ENCODE peak calls at places on chromosomes 6 and 20, in nine cellular contexts. One of them, this sample, is unnamed.

GRCh38 chr20:47368301-47368700 is 11.8 kb upstream of the ZMYND8 start:
- DNase-seq in CD8-positive, alpha-beta T cell: no peak
- DNase-seq in chondrocyte: no peak
- DNase-seq in Kasumi-1: no peak
- DNase-seq in fibroblast of pulmonary artery: no peak
- DNase-seq in astrocyte of the spinal cord: no peak
- DNase-seq in NCI-H1105: no peak
- DNase-seq in AG08396: no peak
- DNase-seq in naive thymus-derived CD8-positive, alpha-beta T cell: no peak
- DNase-seq in this sample: no peak

GRCh38 chr6:13863699-13864155 is 49.4 kb upstream of the MCUR1 start:
- DNase-seq in chondrocyte: no peak
- DNase-seq in CD8-positive, alpha-beta T cell: no peak
- DNase-seq in NCI-H1105: no peak
- DNase-seq in AG08396: no peak
- DNase-seq in Kasumi-1: no peak
- DNase-seq in naive thymus-derived CD8-positive, alpha-beta T cell: no peak
- DNase-seq in fibroblast of pulmonary artery: no peak
- DNase-seq in astrocyte of the spinal cord: no peak
- DNase-seq in this sample: no peak

GRCh38 chr6:89311853-89312531 is 3.1 kb downstream of the GABRR2 start:
- DNase-seq in CD8-positive, alpha-beta T cell: no peak
- DNase-seq in fibroblast of pulmonary artery: peak
- DNase-seq in chondrocyte: no peak
- DNase-seq in AG08396: peak
- DNase-seq in naive thymus-derived CD8-positive, alpha-beta T cell: no peak
- DNase-seq in astrocyte of the spinal cord: peak
- DNase-seq in Kasumi-1: peak
- DNase-seq in NCI-H1105: peak
- DNase-seq in this sample: no peak

GRCh38 chr6:166683477-166683876 is 56.4 kb upstream of the RPS6KA2 start:
- DNase-seq in NCI-H1105: no peak
- DNase-seq in Kasumi-1: no peak
- DNase-seq in fibroblast of pulmonary artery: peak
- DNase-seq in AG08396: peak
- DNase-seq in CD8-positive, alpha-beta T cell: no peak
- DNase-seq in chondrocyte: no peak
- DNase-seq in astrocyte of the spinal cord: peak
- DNase-seq in naive thymus-derived CD8-positive, alpha-beta T cell: no peak
- DNase-seq in this sample: no peak

GRCh38 chr20:54153847-54154246 is 19.9 kb downstream of the CYP24A1 start:
- DNase-seq in CD8-positive, alpha-beta T cell: no peak
- DNase-seq in AG08396: no peak
- DNase-seq in astrocyte of the spinal cord: no peak
- DNase-seq in NCI-H1105: no peak
- DNase-seq in fibroblast of pulmonary artery: no peak
- DNase-seq in naive thymus-derived CD8-positive, alpha-beta T cell: no peak
- DNase-seq in chondrocyte: no peak
- DNase-seq in Kasumi-1: no peak
- DNase-seq in this sample: no peak

GRCh38 chr6:27161946-27162603 is 85.4 kb upstream of the PRSS16 start:
- DNase-seq in astrocyte of the spinal cord: peak
- DNase-seq in naive thymus-derived CD8-positive, alpha-beta T cell: no peak
- DNase-seq in NCI-H1105: peak
- DNase-seq in CD8-positive, alpha-beta T cell: peak
- DNase-seq in AG08396: peak
- DNase-seq in Kasumi-1: peak
- DNase-seq in chondrocyte: no peak
- DNase-seq in fibroblast of pulmonary artery: peak
- DNase-seq in this sample: no peak

GRCh38 chr6:28424163-28424562 is 19.1 kb downstream of the ZSCAN23 start:
- DNase-seq in AG08396: no peak
- DNase-seq in fibroblast of pulmonary artery: no peak
- DNase-seq in chondrocyte: no peak
- DNase-seq in naive thymus-derived CD8-positive, alpha-beta T cell: no peak
- DNase-seq in astrocyte of the spinal cord: no peak
- DNase-seq in Kasumi-1: no peak
- DNase-seq in NCI-H1105: no peak
- DNase-seq in CD8-positive, alpha-beta T cell: no peak
- DNase-seq in this sample: no peak

GRCh38 chr20:62997626-62998025 is 9.1 kb downstream of the BHLHE23 start:
- DNase-seq in CD8-positive, alpha-beta T cell: no peak
- DNase-seq in naive thymus-derived CD8-positive, alpha-beta T cell: no peak
- DNase-seq in chondrocyte: no peak
- DNase-seq in astrocyte of the spinal cord: no peak
- DNase-seq in Kasumi-1: no peak
- DNase-seq in NCI-H1105: no peak
- DNase-seq in fibroblast of pulmonary artery: no peak
- DNase-seq in AG08396: no peak
- DNase-seq in this sample: no peak

GRCh38 chr20:49641683-49642649 is 71.7 kb downstream of the B4GALT5 start:
- DNase-seq in AG08396: no peak
- DNase-seq in chondrocyte: no peak
- DNase-seq in fibroblast of pulmonary artery: no peak
- DNase-seq in naive thymus-derived CD8-positive, alpha-beta T cell: no peak
- DNase-seq in NCI-H1105: peak
- DNase-seq in astrocyte of the spinal cord: no peak
- DNase-seq in Kasumi-1: no peak
- DNase-seq in CD8-positive, alpha-beta T cell: no peak
- DNase-seq in this sample: no peak

GRCh38 chr6:79375635-79376425 is 141.3 kb upstream of the HMGN3 start:
- DNase-seq in AG08396: no peak
- DNase-seq in naive thymus-derived CD8-positive, alpha-beta T cell: no peak
- DNase-seq in NCI-H1105: no peak
- DNase-seq in chondrocyte: no peak
- DNase-seq in Kasumi-1: no peak
- DNase-seq in CD8-positive, alpha-beta T cell: no peak
- DNase-seq in fibroblast of pulmonary artery: no peak
- DNase-seq in astrocyte of the spinal cord: no peak
- DNase-seq in this sample: no peak

GRCh38 chr6:92979281-92979680 is 440.1 kb downstream of the EPHA7 start:
- DNase-seq in CD8-positive, alpha-beta T cell: no peak
- DNase-seq in NCI-H1105: no peak
- DNase-seq in chondrocyte: no peak
- DNase-seq in Kasumi-1: no peak
- DNase-seq in astrocyte of the spinal cord: peak
- DNase-seq in AG08396: no peak
- DNase-seq in naive thymus-derived CD8-positive, alpha-beta T cell: no peak
- DNase-seq in fibroblast of pulmonary artery: peak
- DNase-seq in this sample: no peak

GRCh38 chr6:5730586-5731263 is 276.0 kb downstream of the NRN1 start:
- DNase-seq in astrocyte of the spinal cord: no peak
- DNase-seq in fibroblast of pulmonary artery: peak
- DNase-seq in chondrocyte: no peak
- DNase-seq in naive thymus-derived CD8-positive, alpha-beta T cell: no peak
- DNase-seq in NCI-H1105: no peak
- DNase-seq in Kasumi-1: no peak
- DNase-seq in CD8-positive, alpha-beta T cell: no peak
- DNase-seq in AG08396: no peak
- DNase-seq in this sample: no peak

GRCh38 chr6:154166140-154166539 is 127.1 kb downstream of the OPRM1 start:
- DNase-seq in naive thymus-derived CD8-positive, alpha-beta T cell: no peak
- DNase-seq in fibroblast of pulmonary artery: no peak
- DNase-seq in astrocyte of the spinal cord: no peak
- DNase-seq in NCI-H1105: no peak
- DNase-seq in Kasumi-1: peak
- DNase-seq in CD8-positive, alpha-beta T cell: no peak
- DNase-seq in AG08396: no peak
- DNase-seq in chondrocyte: no peak
- DNase-seq in this sample: no peak

GRCh38 chr6:141744971-141745370 is 387.8 kb upstream of the GJE1 start:
- DNase-seq in naive thymus-derived CD8-positive, alpha-beta T cell: no peak
- DNase-seq in chondrocyte: no peak
- DNase-seq in NCI-H1105: no peak
- DNase-seq in Kasumi-1: peak
- DNase-seq in astrocyte of the spinal cord: no peak
- DNase-seq in AG08396: no peak
- DNase-seq in CD8-positive, alpha-beta T cell: no peak
- DNase-seq in fibroblast of pulmonary artery: peak
- DNase-seq in this sample: no peak

GRCh38 chr6:123091896-123092271 is 95.8 kb downstream of the CLVS2 start:
- DNase-seq in CD8-positive, alpha-beta T cell: no peak
- DNase-seq in Kasumi-1: no peak
- DNase-seq in chondrocyte: no peak
- DNase-seq in astrocyte of the spinal cord: no peak
- DNase-seq in fibroblast of pulmonary artery: no peak
- DNase-seq in NCI-H1105: no peak
- DNase-seq in naive thymus-derived CD8-positive, alpha-beta T cell: no peak
- DNase-seq in AG08396: no peak
- DNase-seq in this sample: no peak

GRCh38 chr20:61169870-61170269 is 82.2 kb upstream of the CDH4 start:
- DNase-seq in astrocyte of the spinal cord: no peak
- DNase-seq in CD8-positive, alpha-beta T cell: no peak
- DNase-seq in naive thymus-derived CD8-positive, alpha-beta T cell: no peak
- DNase-seq in AG08396: no peak
- DNase-seq in chondrocyte: no peak
- DNase-seq in fibroblast of pulmonary artery: no peak
- DNase-seq in Kasumi-1: no peak
- DNase-seq in NCI-H1105: no peak
- DNase-seq in this sample: no peak

GRCh38 chr6:97240222-97240621 is 42.8 kb downstream of the MMS22L start:
- DNase-seq in AG08396: peak
- DNase-seq in astrocyte of the spinal cord: peak
- DNase-seq in chondrocyte: no peak
- DNase-seq in fibroblast of pulmonary artery: peak
- DNase-seq in CD8-positive, alpha-beta T cell: no peak
- DNase-seq in Kasumi-1: no peak
- DNase-seq in naive thymus-derived CD8-positive, alpha-beta T cell: no peak
- DNase-seq in NCI-H1105: no peak
- DNase-seq in this sample: no peak

GRCh38 chr20:54267510-54268003 is 59.7 kb downstream of the PFDN4 start:
- DNase-seq in NCI-H1105: no peak
- DNase-seq in naive thymus-derived CD8-positive, alpha-beta T cell: no peak
- DNase-seq in AG08396: no peak
- DNase-seq in CD8-positive, alpha-beta T cell: no peak
- DNase-seq in chondrocyte: no peak
- DNase-seq in astrocyte of the spinal cord: peak
- DNase-seq in fibroblast of pulmonary artery: peak
- DNase-seq in Kasumi-1: no peak
- DNase-seq in this sample: no peak

GRCh38 chr6:107491791-107492674 is 2.1 kb downstream of the SOBP start:
- DNase-seq in Kasumi-1: no peak
- DNase-seq in AG08396: peak
- DNase-seq in naive thymus-derived CD8-positive, alpha-beta T cell: no peak
- DNase-seq in astrocyte of the spinal cord: peak
- DNase-seq in fibroblast of pulmonary artery: peak
- DNase-seq in chondrocyte: no peak
- DNase-seq in NCI-H1105: peak
- DNase-seq in CD8-positive, alpha-beta T cell: no peak
- DNase-seq in this sample: no peak

GRCh38 chr20:433300-433975 is 25.3 kb downstream of the RBCK1 start:
- DNase-seq in fibroblast of pulmonary artery: no peak
- DNase-seq in chondrocyte: no peak
- DNase-seq in naive thymus-derived CD8-positive, alpha-beta T cell: no peak
- DNase-seq in CD8-positive, alpha-beta T cell: peak
- DNase-seq in Kasumi-1: peak
- DNase-seq in astrocyte of the spinal cord: no peak
- DNase-seq in AG08396: no peak
- DNase-seq in NCI-H1105: no peak
- DNase-seq in this sample: peak

GRCh38 chr20:63475209-63475608 is 2.8 kb upstream of the KCNQ2 start:
- DNase-seq in Kasumi-1: no peak
- DNase-seq in chondrocyte: no peak
- DNase-seq in CD8-positive, alpha-beta T cell: no peak
- DNase-seq in astrocyte of the spinal cord: peak
- DNase-seq in fibroblast of pulmonary artery: peak
- DNase-seq in NCI-H1105: no peak
- DNase-seq in naive thymus-derived CD8-positive, alpha-beta T cell: no peak
- DNase-seq in AG08396: peak
- DNase-seq in this sample: no peak

GRCh38 chr6:169165561-169166300 is 87.9 kb downstream of the THBS2 start:
- DNase-seq in chondrocyte: no peak
- DNase-seq in naive thymus-derived CD8-positive, alpha-beta T cell: no peak
- DNase-seq in Kasumi-1: no peak
- DNase-seq in NCI-H1105: no peak
- DNase-seq in AG08396: no peak
- DNase-seq in astrocyte of the spinal cord: peak
- DNase-seq in fibroblast of pulmonary artery: peak
- DNase-seq in CD8-positive, alpha-beta T cell: no peak
- DNase-seq in this sample: no peak

GRCh38 chr6:75424610-75425548 is 68.7 kb downstream of the FILIP1 start:
- DNase-seq in astrocyte of the spinal cord: no peak
- DNase-seq in CD8-positive, alpha-beta T cell: no peak
- DNase-seq in naive thymus-derived CD8-positive, alpha-beta T cell: no peak
- DNase-seq in chondrocyte: no peak
- DNase-seq in Kasumi-1: no peak
- DNase-seq in AG08396: no peak
- DNase-seq in fibroblast of pulmonary artery: no peak
- DNase-seq in NCI-H1105: no peak
- DNase-seq in this sample: no peak

GRCh38 chr6:110613356-110613755 is 136.9 kb upstream of the SLC22A16 start:
- DNase-seq in CD8-positive, alpha-beta T cell: no peak
- DNase-seq in AG08396: no peak
- DNase-seq in astrocyte of the spinal cord: no peak
- DNase-seq in Kasumi-1: no peak
- DNase-seq in NCI-H1105: no peak
- DNase-seq in chondrocyte: no peak
- DNase-seq in naive thymus-derived CD8-positive, alpha-beta T cell: no peak
- DNase-seq in fibroblast of pulmonary artery: no peak
- DNase-seq in this sample: no peak

GRCh38 chr20:63687419-63688233 is 8.8 kb upstream of the TNFRSF6B start:
- DNase-seq in chondrocyte: no peak
- DNase-seq in naive thymus-derived CD8-positive, alpha-beta T cell: no peak
- DNase-seq in Kasumi-1: no peak
- DNase-seq in NCI-H1105: no peak
- DNase-seq in astrocyte of the spinal cord: no peak
- DNase-seq in fibroblast of pulmonary artery: no peak
- DNase-seq in AG08396: no peak
- DNase-seq in CD8-positive, alpha-beta T cell: no peak
- DNase-seq in this sample: no peak

GRCh38 chr6:12605888-12606345 is 110.7 kb upstream of the PHACTR1 start:
- DNase-seq in AG08396: peak
- DNase-seq in naive thymus-derived CD8-positive, alpha-beta T cell: no peak
- DNase-seq in CD8-positive, alpha-beta T cell: no peak
- DNase-seq in NCI-H1105: peak
- DNase-seq in astrocyte of the spinal cord: peak
- DNase-seq in fibroblast of pulmonary artery: peak
- DNase-seq in chondrocyte: no peak
- DNase-seq in Kasumi-1: peak
- DNase-seq in this sample: no peak

GRCh38 chr20:50369225-50370035 is 140.8 kb upstream of the PTPN1 start:
- DNase-seq in naive thymus-derived CD8-positive, alpha-beta T cell: no peak
- DNase-seq in astrocyte of the spinal cord: no peak
- DNase-seq in NCI-H1105: peak
- DNase-seq in Kasumi-1: no peak
- DNase-seq in fibroblast of pulmonary artery: no peak
- DNase-seq in AG08396: no peak
- DNase-seq in chondrocyte: peak
- DNase-seq in CD8-positive, alpha-beta T cell: no peak
- DNase-seq in this sample: no peak

GRCh38 chr6:130417951-130418350 is 52.1 kb downstream of the TMEM200A start:
- DNase-seq in Kasumi-1: no peak
- DNase-seq in naive thymus-derived CD8-positive, alpha-beta T cell: no peak
- DNase-seq in AG08396: no peak
- DNase-seq in CD8-positive, alpha-beta T cell: no peak
- DNase-seq in NCI-H1105: no peak
- DNase-seq in chondrocyte: no peak
- DNase-seq in fibroblast of pulmonary artery: peak
- DNase-seq in astrocyte of the spinal cord: peak
- DNase-seq in this sample: no peak

GRCh38 chr6:167094436-167094819 is 28.5 kb upstream of the CCR6 start:
- DNase-seq in AG08396: no peak
- DNase-seq in astrocyte of the spinal cord: no peak
- DNase-seq in naive thymus-derived CD8-positive, alpha-beta T cell: no peak
- DNase-seq in NCI-H1105: no peak
- DNase-seq in CD8-positive, alpha-beta T cell: no peak
- DNase-seq in chondrocyte: no peak
- DNase-seq in Kasumi-1: peak
- DNase-seq in fibroblast of pulmonary artery: peak
- DNase-seq in this sample: no peak

GRCh38 chr6:136843210-136843609 is 20.8 kb downstream of the PEX7 start:
- DNase-seq in fibroblast of pulmonary artery: no peak
- DNase-seq in AG08396: no peak
- DNase-seq in astrocyte of the spinal cord: no peak
- DNase-seq in naive thymus-derived CD8-positive, alpha-beta T cell: no peak
- DNase-seq in chondrocyte: no peak
- DNase-seq in NCI-H1105: no peak
- DNase-seq in CD8-positive, alpha-beta T cell: no peak
- DNase-seq in Kasumi-1: no peak
- DNase-seq in this sample: no peak

GRCh38 chr6:120493483-120493882 is 840.8 kb downstream of the TBC1D32 start:
- DNase-seq in naive thymus-derived CD8-positive, alpha-beta T cell: no peak
- DNase-seq in NCI-H1105: no peak
- DNase-seq in Kasumi-1: no peak
- DNase-seq in astrocyte of the spinal cord: no peak
- DNase-seq in AG08396: no peak
- DNase-seq in fibroblast of pulmonary artery: no peak
- DNase-seq in chondrocyte: no peak
- DNase-seq in CD8-positive, alpha-beta T cell: no peak
- DNase-seq in this sample: no peak

This sample was measured in activated gamma-delta T cell treated with Interleukin-2 at 50 U/mL for 16 hours.